ENCODE peak calls at places on chromosomes 13 and 19, in four cellular contexts. One of them, this sample, is unnamed.

GRCh38 chr19:56125806-56126590 is 4.9 kb upstream of the ZNF787 start:
- DNase-seq in NCI-H1930: no peak
- DNase-seq in HTR-8/SVneo: no peak
- DNase-seq in NCI-H1092 treated with DMSO at 0.1 percent for 48 hours: no peak
- DNase-seq in this sample: no peak

GRCh38 chr13:38093425-38093824 is 223.9 kb upstream of the TRPC4 start:
- DNase-seq in NCI-H1092 treated with DMSO at 0.1 percent for 48 hours: no peak
- DNase-seq in NCI-H1930: no peak
- DNase-seq in HTR-8/SVneo: no peak
- DNase-seq in this sample: no peak

GRCh38 chr13:28805193-28805819 is 14.8 kb upstream of the MTUS2 start:
- DNase-seq in NCI-H1930: no peak
- DNase-seq in NCI-H1092 treated with DMSO at 0.1 percent for 48 hours: no peak
- DNase-seq in HTR-8/SVneo: no peak
- DNase-seq in this sample: no peak

GRCh38 chr19:3880471-3881271 is at the start of gene ATCAY:
- DNase-seq in NCI-H1092 treated with DMSO at 0.1 percent for 48 hours: peak
- DNase-seq in HTR-8/SVneo: peak
- DNase-seq in NCI-H1930: peak
- DNase-seq in this sample: no peak

GRCh38 chr13:52128714-52129700 is at the start of gene NEK5:
- DNase-seq in NCI-H1092 treated with DMSO at 0.1 percent for 48 hours: peak
- DNase-seq in HTR-8/SVneo: peak
- DNase-seq in NCI-H1930: peak
- DNase-seq in this sample: peak

GRCh38 chr13:102729560-102730275 is 34.9 kb upstream of the METTL21C start:
- DNase-seq in NCI-H1930: no peak
- DNase-seq in HTR-8/SVneo: no peak
- DNase-seq in NCI-H1092 treated with DMSO at 0.1 percent for 48 hours: peak
- DNase-seq in this sample: no peak

GRCh38 chr13:76307157-76307556 is 579.0 kb downstream of the KCTD12 start:
- DNase-seq in NCI-H1092 treated with DMSO at 0.1 percent for 48 hours: no peak
- DNase-seq in HTR-8/SVneo: no peak
- DNase-seq in NCI-H1930: no peak
- DNase-seq in this sample: no peak

GRCh38 chr13:98915563-98916348 is 62.1 kb downstream of the DOCK9 start:
- DNase-seq in NCI-H1930: no peak
- DNase-seq in NCI-H1092 treated with DMSO at 0.1 percent for 48 hours: no peak
- DNase-seq in HTR-8/SVneo: no peak
- DNase-seq in this sample: no peak

GRCh38 chr19:13723206-13723605 is 41.1 kb upstream of the MRI1 start:
- DNase-seq in NCI-H1092 treated with DMSO at 0.1 percent for 48 hours: no peak
- DNase-seq in NCI-H1930: no peak
- DNase-seq in HTR-8/SVneo: no peak
- DNase-seq in this sample: no peak

GRCh38 chr13:59755647-59756290 is 408.0 kb downstream of the DIAPH3 start:
- DNase-seq in NCI-H1092 treated with DMSO at 0.1 percent for 48 hours: no peak
- DNase-seq in NCI-H1930: no peak
- DNase-seq in HTR-8/SVneo: no peak
- DNase-seq in this sample: no peak

GRCh38 chr19:58396691-58397532 is 1.5 kb downstream of the RNF225 start:
- DNase-seq in HTR-8/SVneo: no peak
- DNase-seq in NCI-H1930: no peak
- DNase-seq in NCI-H1092 treated with DMSO at 0.1 percent for 48 hours: no peak
- DNase-seq in this sample: no peak

GRCh38 chr19:14502334-14503092 is 6.6 kb upstream of the GIPC1 start:
- DNase-seq in NCI-H1092 treated with DMSO at 0.1 percent for 48 hours: no peak
- DNase-seq in NCI-H1930: no peak
- DNase-seq in HTR-8/SVneo: no peak
- DNase-seq in this sample: no peak

GRCh38 chr19:10418281-10419199 is 1.8 kb upstream of the PDE4A start:
- DNase-seq in NCI-H1930: no peak
- DNase-seq in HTR-8/SVneo: no peak
- DNase-seq in NCI-H1092 treated with DMSO at 0.1 percent for 48 hours: no peak
- DNase-seq in this sample: no peak

GRCh38 chr13:30504081-30504480 is 38.3 kb upstream of the HMGB1 start:
- DNase-seq in NCI-H1930: no peak
- DNase-seq in NCI-H1092 treated with DMSO at 0.1 percent for 48 hours: no peak
- DNase-seq in HTR-8/SVneo: no peak
- DNase-seq in this sample: peak

GRCh38 chr19:47765522-47766358 is 12.8 kb upstream of the SELENOW start:
- DNase-seq in NCI-H1092 treated with DMSO at 0.1 percent for 48 hours: peak
- DNase-seq in NCI-H1930: peak
- DNase-seq in HTR-8/SVneo: peak
- DNase-seq in this sample: no peak

GRCh38 chr19:47067215-47067847 is 18.9 kb upstream of the TMEM160 start:
- DNase-seq in NCI-H1930: no peak
- DNase-seq in HTR-8/SVneo: no peak
- DNase-seq in NCI-H1092 treated with DMSO at 0.1 percent for 48 hours: no peak
- DNase-seq in this sample: no peak

GRCh38 chr19:5340637-5341447 is at the start of gene PTPRS:
- DNase-seq in NCI-H1930: peak
- DNase-seq in NCI-H1092 treated with DMSO at 0.1 percent for 48 hours: peak
- DNase-seq in HTR-8/SVneo: peak
- DNase-seq in this sample: peak

GRCh38 chr13:98525852-98526512 is 50.9 kb downstream of the STK24 start:
- DNase-seq in HTR-8/SVneo: no peak
- DNase-seq in NCI-H1930: no peak
- DNase-seq in NCI-H1092 treated with DMSO at 0.1 percent for 48 hours: no peak
- DNase-seq in this sample: no peak

GRCh38 chr19:51821921-51822716 is 27.2 kb downstream of the FPR3 start:
- DNase-seq in NCI-H1930: no peak
- DNase-seq in HTR-8/SVneo: no peak
- DNase-seq in NCI-H1092 treated with DMSO at 0.1 percent for 48 hours: no peak
- DNase-seq in this sample: no peak

GRCh38 chr13:107284168-107284567 is 716.2 kb upstream of the ARGLU1 start:
- DNase-seq in HTR-8/SVneo: no peak
- DNase-seq in NCI-H1092 treated with DMSO at 0.1 percent for 48 hours: no peak
- DNase-seq in NCI-H1930: no peak
- DNase-seq in this sample: no peak

GRCh38 chr19:46481187-46481586 is 9.8 kb upstream of the PNMA8A start:
- DNase-seq in NCI-H1092 treated with DMSO at 0.1 percent for 48 hours: no peak
- DNase-seq in NCI-H1930: no peak
- DNase-seq in HTR-8/SVneo: no peak
- DNase-seq in this sample: no peak

GRCh38 chr19:35641515-35642151 is at the start of gene ETV2:
- DNase-seq in NCI-H1092 treated with DMSO at 0.1 percent for 48 hours: no peak
- DNase-seq in HTR-8/SVneo: no peak
- DNase-seq in NCI-H1930: no peak
- DNase-seq in this sample: no peak

GRCh38 chr13:83622422-83622784 is 259.9 kb downstream of the SLITRK1 start:
- DNase-seq in NCI-H1930: no peak
- DNase-seq in NCI-H1092 treated with DMSO at 0.1 percent for 48 hours: no peak
- DNase-seq in HTR-8/SVneo: no peak
- DNase-seq in this sample: no peak